ENCODE peak calls at places on chromosome 1, in four cellular contexts. One of them, this sample, is unnamed.

GRCh38 chr1:20552728-20553571 is 577 bp downstream of the FAM43B start:
- DNase-seq in K562: no peak
- DNase-seq in GM12878: no peak
- DNase-seq in H1: peak
- DNase-seq in this sample: no peak

GRCh38 chr1:113325039-113325438 is 65.3 kb upstream of the MAGI3 start:
- DNase-seq in H1: no peak
- DNase-seq in GM12878: no peak
- DNase-seq in K562: no peak
- DNase-seq in this sample: peak

GRCh38 chr1:229258031-229258850 is 12.7 kb upstream of the RAB4A start:
- DNase-seq in K562: peak
- DNase-seq in H1: peak
- DNase-seq in GM12878: no peak
- DNase-seq in this sample: peak

GRCh38 chr1:1230656-1231399 is 973 bp downstream of the SDF4 start:
- DNase-seq in K562: peak
- DNase-seq in GM12878: no peak
- DNase-seq in H1: no peak
- DNase-seq in this sample: peak

GRCh38 chr1:15346356-15347030 is 63.2 kb upstream of the EFHD2 start:
- DNase-seq in K562: no peak
- DNase-seq in H1: no peak
- DNase-seq in GM12878: no peak
- DNase-seq in this sample: no peak

GRCh38 chr1:229111703-229112319 is 159.1 kb upstream of the RAB4A start:
- DNase-seq in K562: no peak
- DNase-seq in H1: no peak
- DNase-seq in GM12878: no peak
- DNase-seq in this sample: peak

GRCh38 chr1:67766117-67766978 is 66.9 kb downstream of the GNG12 start:
- DNase-seq in H1: peak
- DNase-seq in K562: peak
- DNase-seq in GM12878: no peak
- DNase-seq in this sample: no peak

GRCh38 chr1:197919523-197920301 is 2.5 kb downstream of the LHX9 start:
- DNase-seq in K562: no peak
- DNase-seq in GM12878: no peak
- DNase-seq in H1: peak
- DNase-seq in this sample: no peak

GRCh38 chr1:22210176-22210575 is 67.3 kb upstream of the WNT4 start:
- DNase-seq in H1: no peak
- DNase-seq in GM12878: no peak
- DNase-seq in K562: no peak
- DNase-seq in this sample: no peak

GRCh38 chr1:54982739-54983138 is 2.3 kb downstream of the TMEM61 start:
- DNase-seq in GM12878: no peak
- DNase-seq in H1: no peak
- DNase-seq in K562: no peak
- DNase-seq in this sample: peak

GRCh38 chr1:2312196-2312588 is 79.2 kb downstream of the MORN1 start:
- DNase-seq in H1: no peak
- DNase-seq in K562: no peak
- DNase-seq in GM12878: no peak
- DNase-seq in this sample: no peak

GRCh38 chr1:240468616-240469015 is 143.3 kb downstream of the GREM2 start:
- DNase-seq in GM12878: no peak
- DNase-seq in K562: no peak
- DNase-seq in H1: no peak
- DNase-seq in this sample: no peak

DNA sequence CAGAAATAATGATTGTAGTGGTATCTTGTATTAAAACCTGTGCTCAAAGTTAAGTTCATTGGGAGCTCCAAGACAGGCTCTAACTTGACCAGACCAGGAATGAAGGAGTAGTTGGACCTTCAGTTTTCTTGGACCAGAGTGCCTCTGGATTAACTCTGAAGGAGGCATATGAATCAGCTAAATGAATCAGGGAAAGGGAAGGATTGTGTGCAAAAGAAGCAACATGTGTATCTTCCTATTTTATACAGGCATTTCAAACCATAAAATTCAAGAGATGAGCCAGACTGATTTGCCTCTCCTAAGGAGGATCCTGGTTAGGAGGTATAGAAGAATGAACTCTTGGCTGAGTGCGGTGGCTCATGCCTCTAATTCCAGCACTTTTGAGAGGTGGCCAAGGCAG is 71.4 kb downstream of the CC2D1B start:
- DNase-seq in GM12878: no peak
- DNase-seq in H1: no peak
- DNase-seq in K562: no peak
- DNase-seq in this sample: no peak
- TF ChIP-seq SRF in GM12878: no peak
- TF ChIP-seq SRF in H1: no peak
- TF ChIP-seq SRF in K562: no peak
- TF ChIP-seq SRF in this sample: no peak

GRCh38 chr1:145747398-145748247 is 28.3 kb downstream of the CD160 start:
- DNase-seq in K562: no peak
- DNase-seq in GM12878: no peak
- DNase-seq in H1: no peak
- DNase-seq in this sample: no peak
- TF ChIP-seq KDM1A in K562: no peak
- TF ChIP-seq KDM1A in GM12878: no peak
- TF ChIP-seq KDM1A in H1: no peak
- TF ChIP-seq KDM1A in this sample: no peak

GRCh38 chr1:183166439-183166838 is 19.6 kb upstream of the LAMC2 start:
- DNase-seq in GM12878: no peak
- DNase-seq in H1: no peak
- DNase-seq in K562: no peak
- DNase-seq in this sample: no peak

GRCh38 chr1:183165456-183165855 is 20.6 kb upstream of the LAMC2 start:
- DNase-seq in K562: no peak
- DNase-seq in H1: no peak
- DNase-seq in GM12878: no peak
- DNase-seq in this sample: no peak

GRCh38 chr1:183163311-183163710 is 22.8 kb upstream of the LAMC2 start:
- DNase-seq in H1: no peak
- DNase-seq in GM12878: no peak
- DNase-seq in K562: no peak
- DNase-seq in this sample: no peak

GRCh38 chr1:183164350-183164749 is 21.7 kb upstream of the LAMC2 start:
- DNase-seq in H1: no peak
- DNase-seq in K562: no peak
- DNase-seq in GM12878: no peak
- DNase-seq in this sample: no peak

GRCh38 chr1:183164963-183165362 is 21.1 kb upstream of the LAMC2 start:
- DNase-seq in K562: no peak
- DNase-seq in H1: no peak
- DNase-seq in GM12878: no peak
- DNase-seq in this sample: no peak
- TF ChIP-seq EP300 in K562: no peak
- TF ChIP-seq EP300 in H1: no peak
- TF ChIP-seq EP300 in GM12878: no peak
- TF ChIP-seq EP300 in this sample: no peak

DNA sequence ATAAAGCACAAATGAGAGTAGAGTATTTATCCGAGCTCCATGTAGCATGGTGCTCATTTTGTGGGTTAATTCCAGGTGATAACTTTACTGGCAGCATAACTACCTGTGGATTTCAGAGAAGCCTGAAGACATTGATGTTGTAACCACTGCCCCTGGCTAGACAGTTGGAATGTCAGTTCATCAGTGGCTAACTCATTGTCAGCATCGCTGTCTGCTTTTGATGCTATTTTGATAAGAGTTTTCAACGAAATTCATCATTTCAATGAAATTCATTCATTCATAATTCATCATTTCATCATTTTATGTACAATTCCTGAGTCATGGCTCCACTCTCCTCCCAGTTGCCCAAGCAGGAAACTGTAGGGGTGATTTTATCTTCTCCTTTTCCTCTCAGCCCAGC is 34.4 kb downstream of the HSD3B1 start:
- DNase-seq in H1: no peak
- DNase-seq in K562: no peak
- DNase-seq in GM12878: no peak
- DNase-seq in this sample: no peak
- TF ChIP-seq SRF in H1: no peak
- TF ChIP-seq SRF in K562: no peak
- TF ChIP-seq SRF in GM12878: no peak
- TF ChIP-seq SRF in this sample: no peak

GRCh38 chr1:24052119-24052695 is 59.7 kb downstream of the MYOM3 start:
- DNase-seq in K562: no peak
- DNase-seq in GM12878: no peak
- DNase-seq in H1: no peak
- DNase-seq in this sample: no peak

GRCh38 chr1:24047101-24047459 is 64.9 kb downstream of the MYOM3 start:
- DNase-seq in K562: no peak
- DNase-seq in GM12878: no peak
- DNase-seq in H1: no peak
- DNase-seq in this sample: peak

GRCh38 chr1:24048205-24048869 is 63.6 kb downstream of the MYOM3 start:
- DNase-seq in K562: no peak
- DNase-seq in GM12878: no peak
- DNase-seq in H1: no peak
- DNase-seq in this sample: no peak

GRCh38 chr1:24051206-24051945 is 60.6 kb downstream of the MYOM3 start:
- DNase-seq in GM12878: no peak
- DNase-seq in H1: no peak
- DNase-seq in K562: no peak
- DNase-seq in this sample: no peak

DNA sequence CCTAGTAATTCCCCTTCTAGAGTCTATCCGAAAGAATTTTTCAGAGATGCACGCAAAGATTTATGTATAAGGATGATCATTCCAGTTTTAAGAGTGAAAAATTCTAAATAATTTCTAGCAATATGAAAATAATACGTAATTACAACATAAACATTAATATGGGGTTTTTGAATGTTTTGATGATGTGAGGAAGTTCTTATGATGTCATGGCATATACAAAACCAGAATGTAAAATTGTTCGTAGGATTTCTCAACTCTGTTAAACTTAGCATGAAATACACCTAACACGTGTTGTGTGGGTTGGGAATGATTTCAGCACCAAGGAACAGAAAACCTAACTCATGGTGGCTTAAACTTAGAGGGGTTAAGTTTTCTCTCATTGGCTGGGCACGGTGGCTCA is 62.2 kb downstream of the MYOM3 start:
- DNase-seq in H1: no peak
- DNase-seq in K562: no peak
- DNase-seq in GM12878: no peak
- DNase-seq in this sample: no peak
- TF ChIP-seq KDM1A in H1: no peak
- TF ChIP-seq KDM1A in K562: no peak
- TF ChIP-seq KDM1A in GM12878: no peak
- TF ChIP-seq KDM1A in this sample: no peak